ENCODE peak calls at places on chromosomes 11 and 22, in four cellular contexts. V is right atrium auricular region, T is AG04450, E is OCI-LY7. S is an unnamed sample.
A peak's percentile ranks its signal among the peaks of the same experiment; 100 is the strongest.

GRCh38 chr11:44270403-44271192 is 39.3 kb downstream of the ALX4 start:
- DNase-seq in V (no peak), T (no peak), E (no peak), S (no peak)

GRCh38 chr11:79366218-79366617 is 74.6 kb downstream of the TENM4 start:
- DNase-seq in V (no peak), T (no peak), E (no peak), S (no peak)

GRCh38 chr11:86629070-86629706 is 43.2 kb downstream of the ME3 start:
- DNase-seq in V (peak; percentile 68), T (no peak), E (no peak), S (no peak)

GRCh38 chr22:20955548-20955947 is 11.5 kb upstream of the AIFM3 start:
- DNase-seq in V (no peak), T (no peak), E (no peak), S (no peak)

GRCh38 chr11:36362902-36363301 is 66.8 kb downstream of the PRR5L start:
- DNase-seq in V (no peak), T (peak; percentile 52), E (no peak), S (no peak)

GRCh38 chr11:82794490-82794889 is 60.8 kb upstream of the FAM181B start:
- DNase-seq in V (no peak), T (no peak), E (no peak), S (no peak)

GRCh38 chr11:2310073-2310785 is 8.4 kb downstream of the TSPAN32 start:
- DNase-seq in V (no peak), T (no peak), E (no peak), S (no peak)

GRCh38 chr11:34788642-34789041 is 127.5 kb downstream of the APIP start:
- DNase-seq in V (no peak), T (no peak), E (no peak), S (no peak)

GRCh38 chr11:93741882-93742226 is 382 bp downstream of the C11orf54 start:
- DNase-seq in V (no peak), T (no peak), E (no peak), S (no peak)

GRCh38 chr11:57069942-57070341 is 81.2 kb downstream of the OR5AK2 start:
- DNase-seq in V (no peak), T (no peak), E (no peak), S (no peak)

GRCh38 chr11:34997872-34998548 is 81.6 kb downstream of the PDHX start:
- DNase-seq in V (no peak), T (no peak), E (peak; percentile 34), S (peak; percentile 13)

DNA sequence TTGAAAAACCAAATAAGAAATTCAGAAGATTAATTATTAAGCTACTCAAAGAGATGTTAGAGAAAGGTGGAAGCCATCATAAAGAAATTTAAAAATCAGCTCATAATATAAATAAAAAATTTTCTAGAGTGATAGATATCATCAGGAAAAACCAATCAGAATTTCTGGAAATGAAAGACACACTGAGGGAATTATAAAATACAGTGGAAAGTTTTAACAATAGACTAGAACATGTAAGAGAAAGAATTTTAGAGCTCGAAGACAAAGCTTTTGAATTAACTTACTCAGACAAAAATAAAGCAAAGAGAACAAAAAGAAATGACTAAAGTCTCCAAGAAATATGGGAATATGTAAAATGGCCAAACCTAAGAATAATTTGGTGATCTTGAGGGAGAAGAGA is 1926.9 kb upstream of the RAG2 start:
- DNase-seq in V (no peak), T (no peak), E (no peak), S (no peak)
- TF ChIP-seq CTCF in V (no peak), T (no peak), E (no peak), S (no peak)

GRCh38 chr11:68423481-68423880 is 37.1 kb upstream of the PPP6R3 start:
- DNase-seq in V (no peak), T (no peak), E (no peak), S (no peak)

GRCh38 chr11:68424101-68424632 is 36.4 kb upstream of the PPP6R3 start:
- DNase-seq in V (no peak), T (no peak), E (no peak), S (no peak)

GRCh38 chr11:68424981-68425865 is 35.3 kb upstream of the PPP6R3 start:
- DNase-seq in V (no peak), T (no peak), E (no peak), S (no peak)

GRCh38 chr11:68429661-68430060 is 30.9 kb upstream of the PPP6R3 start:
- DNase-seq in V (no peak), T (no peak), E (no peak), S (no peak)

DNA sequence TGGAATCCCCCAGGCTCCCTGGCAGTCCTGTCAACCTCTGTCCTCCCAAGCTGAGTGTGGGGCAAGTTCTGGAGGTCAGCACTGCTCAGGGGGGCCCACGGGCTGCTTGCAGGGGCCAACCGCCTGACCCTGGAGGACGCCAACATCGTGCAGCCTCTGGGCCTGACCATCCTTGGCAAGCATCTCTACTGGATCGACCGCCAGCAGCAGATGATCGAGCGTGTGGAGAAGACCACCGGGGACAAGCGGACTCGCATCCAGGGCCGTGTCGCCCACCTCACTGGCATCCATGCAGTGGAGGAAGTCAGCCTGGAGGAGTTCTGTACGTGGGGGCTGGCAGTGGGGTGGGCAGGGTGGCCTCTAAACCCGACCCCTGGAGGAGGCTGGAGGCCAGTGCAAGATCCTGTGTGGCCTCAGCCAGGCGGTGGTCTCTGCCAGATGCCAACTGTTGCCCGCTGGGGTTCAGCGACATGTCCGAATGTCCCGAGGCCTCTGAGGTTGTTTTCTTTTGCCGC is 34.6 kb upstream of the PPP6R3 start:
- DNase-seq in V (no peak), T (no peak), E (no peak), S (no peak)
- TF ChIP-seq CTCF in V (no peak), T (no peak), E (no peak), S (no peak)

GRCh38 chr11:106276859-106277436 is 199.5 kb downstream of the AASDHPPT start:
- DNase-seq in V (no peak), T (no peak), E (no peak), S (no peak)
- TF ChIP-seq CTCF in V (no peak), T (peak; percentile 37), E (peak; percentile 40), S (peak; percentile 28)

GRCh38 chr11:101870510-101870909 is 44.3 kb upstream of the CEP126 start:
- DNase-seq in V (no peak), T (no peak), E (no peak), S (no peak)
- TF ChIP-seq CTCF in V (no peak), T (peak; percentile 12), E (no peak), S (no peak)

GRCh38 chr22:50525991-50526848 is 822 bp upstream of the SCO2 start:
- DNase-seq in V (peak; percentile 72), T (no peak), E (peak; percentile 85), S (peak; percentile 93)
- TF ChIP-seq CTCF in V (peak; percentile 64), T (peak; percentile 41), E (peak; percentile 78), S (peak; percentile 78)

DNA sequence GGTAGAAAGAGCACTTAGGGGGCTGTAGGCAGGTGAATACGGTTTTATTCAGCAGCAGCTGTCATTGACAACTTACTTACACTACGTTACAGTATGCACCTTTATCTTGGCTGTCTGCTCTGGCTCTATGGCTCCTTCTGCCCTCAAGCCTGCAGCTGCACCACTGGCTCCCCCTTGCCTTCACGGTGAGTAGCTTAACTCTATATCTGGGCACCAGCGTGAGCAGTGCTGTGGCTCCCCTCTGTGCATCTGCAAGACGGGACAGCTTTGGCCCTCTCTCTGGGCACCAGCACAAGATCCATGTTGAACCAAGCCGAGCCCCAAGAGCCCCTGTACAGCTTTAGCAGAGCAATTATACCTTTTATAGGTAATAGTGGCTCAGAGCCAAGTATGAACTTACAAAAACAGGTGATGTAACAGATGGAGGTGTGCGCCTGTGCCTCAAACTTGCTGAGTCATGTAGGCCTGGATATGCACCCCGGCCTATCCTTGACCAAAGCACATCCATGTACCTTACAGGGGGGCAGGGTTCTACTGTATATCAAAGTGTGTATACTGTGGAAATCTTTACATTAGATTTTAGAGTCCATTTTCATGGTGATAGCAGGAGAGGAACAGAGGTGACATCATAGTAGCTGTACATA is 96.9 kb upstream of the CTSC start:
- DNase-seq in V (no peak), T (no peak), E (peak; percentile 10), S (no peak)
- TF ChIP-seq CTCF in V (no peak), T (no peak), E (no peak), S (no peak)

GRCh38 chr22:45163417-45164216 is at the start of gene NUP50:
- DNase-seq in V (peak; percentile 93), T (peak; percentile 94), E (peak; percentile 98), S (peak; percentile 100)
- TF ChIP-seq CTCF in V (no peak), T (no peak), E (no peak), S (no peak)

S was measured in GM13977.